ENCODE peak calls at places on chromosomes 2 and 18, in eight cellular contexts. P is Peyer's patch, F is neural progenitor cell, I is stomach, L is upper lobe of right lung, S is kidney, U is fibroblast of lung, Z is prostate gland. X is an unnamed sample.

GRCh38 chr18:74897971-74898657 is 300.4 kb downstream of the ZNF407 start:
- DNase-seq in F (no peak), I (no peak), L (no peak), U (peak; percentile 53), S (no peak), Z (no peak), P (no peak), X (no peak)

GRCh38 chr2:241898681-241899270 is 29.2 kb downstream of the RTP5 start:
- DNase-seq in F (no peak), P (peak; percentile 43), U (no peak), S (peak; percentile 78), I (peak; percentile 24), Z (no peak), L (peak; percentile 50), X (peak; percentile 70)

GRCh38 chr2:26382534-26382933 is 19.2 kb upstream of the DRC1 start:
- DNase-seq in P (no peak), S (no peak), U (no peak), L (no peak), Z (no peak), F (no peak), I (no peak), X (no peak)

GRCh38 chr2:188326669-188327301 is 35.1 kb downstream of the GULP1 start:
- DNase-seq in L (no peak), Z (no peak), F (no peak), U (peak; percentile 54), P (peak; percentile 75), S (no peak), I (no peak), X (no peak)

GRCh38 chr18:57627488-57627887 is 5.9 kb upstream of the NARS1 start:
- DNase-seq in L (no peak), P (no peak), U (peak; percentile 69), S (no peak), Z (no peak), I (no peak), F (no peak), X (no peak)

GRCh38 chr2:108184421-108184820 is 55.3 kb upstream of the SULT1C3 start:
- DNase-seq in I (no peak), Z (no peak), S (no peak), U (peak; percentile 4), P (peak; percentile 48), L (no peak), F (peak; percentile 42), X (no peak)

GRCh38 chr2:64987963-64988419 is 1.2 kb upstream of the SLC1A4 start:
- DNase-seq in S (no peak), F (no peak), U (no peak), P (no peak), Z (no peak), L (no peak), I (no peak), X (no peak)

GRCh38 chr2:165691615-165692014 is 102.4 kb downstream of the GALNT3 start:
- DNase-seq in U (peak; percentile 74), L (no peak), F (peak; percentile 79), Z (no peak), I (no peak), P (no peak), S (no peak), X (no peak)

GRCh38 chr2:223976635-223977226 is 19.5 kb downstream of the MRPL44 start:
- DNase-seq in L (no peak), P (no peak), U (peak; percentile 86), S (no peak), Z (no peak), I (no peak), F (no peak), X (no peak)

GRCh38 chr18:76688724-76689472 is 133.5 kb upstream of the ZNF236 start:
- DNase-seq in L (no peak), S (no peak), I (no peak), Z (no peak), P (no peak), F (no peak), U (no peak), X (no peak)

GRCh38 chr2:16466821-16467151 is 198.8 kb downstream of the CYRIA start:
- DNase-seq in U (no peak), Z (no peak), F (no peak), I (no peak), S (no peak), P (no peak), L (no peak), X (no peak)

GRCh38 chr18:2050702-2051201 is 520.6 kb downstream of the METTL4 start:
- DNase-seq in F (no peak), Z (no peak), U (peak; percentile 55), P (no peak), I (no peak), S (no peak), L (no peak), X (no peak)

GRCh38 chr2:63712748-63713147 is 124.0 kb downstream of the MDH1 start:
- DNase-seq in P (no peak), F (peak; percentile 13), L (no peak), I (no peak), Z (no peak), U (peak; percentile 5), S (no peak), X (no peak)

DNA sequence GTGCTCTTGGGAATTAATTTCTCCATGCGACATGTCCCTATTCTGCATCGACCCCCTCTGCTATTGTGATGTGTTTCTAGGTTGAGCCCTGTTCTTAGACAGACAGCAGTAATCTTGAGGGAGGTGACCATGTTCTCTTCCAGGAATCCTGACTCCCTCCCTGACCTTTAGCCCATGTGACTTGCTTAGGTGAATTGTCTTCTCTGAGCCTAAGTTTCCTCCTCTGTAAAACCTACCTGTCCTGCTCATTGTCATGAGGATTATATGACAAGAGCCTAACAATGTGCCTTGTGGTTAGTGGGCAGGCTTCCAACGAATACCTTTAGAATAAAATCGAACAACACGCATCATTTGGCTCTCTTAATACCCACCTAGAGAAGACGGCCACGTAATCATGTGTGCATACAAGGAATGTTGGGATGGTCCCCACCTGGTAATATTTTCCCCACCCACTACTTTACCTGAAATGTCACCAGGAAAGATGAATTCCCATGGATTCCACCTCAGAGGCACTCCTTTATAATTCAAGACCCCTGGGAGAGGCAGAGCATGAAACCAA is 59.8 kb downstream of the HAUS1 start:
- DNase-seq in Z (no peak), L (no peak), I (no peak), P (no peak), U (no peak), S (no peak), F (no peak), X (no peak)
- H3K27ac ChIP-seq in Z (no peak overlapping the region), L (no peak overlapping the region), I (no peak overlapping the region), P (no peak overlapping the region), U (no peak overlapping the region), S (no peak overlapping the region), F (no peak overlapping the region), X (no peak overlapping the region)

GRCh38 chr2:152483276-152483996 is 148.5 kb downstream of the FMNL2 start:
- DNase-seq in I (no peak), P (no peak), L (no peak), Z (no peak), U (no peak), S (no peak), F (no peak), X (no peak)

GRCh38 chr2:152488075-152488474 is 153.1 kb downstream of the FMNL2 start:
- DNase-seq in S (no peak), P (no peak), F (no peak), Z (no peak), U (no peak), L (no peak), I (no peak), X (no peak)

GRCh38 chr2:152489364-152489763 is 154.4 kb downstream of the FMNL2 start:
- DNase-seq in U (no peak), P (no peak), S (no peak), L (no peak), F (no peak), I (no peak), Z (no peak), X (no peak)

GRCh38 chr2:152486048-152486736 is 151.2 kb downstream of the FMNL2 start:
- DNase-seq in Z (peak; percentile 58), U (no peak), F (no peak), P (no peak), L (no peak), I (no peak), S (no peak), X (no peak)

DNA sequence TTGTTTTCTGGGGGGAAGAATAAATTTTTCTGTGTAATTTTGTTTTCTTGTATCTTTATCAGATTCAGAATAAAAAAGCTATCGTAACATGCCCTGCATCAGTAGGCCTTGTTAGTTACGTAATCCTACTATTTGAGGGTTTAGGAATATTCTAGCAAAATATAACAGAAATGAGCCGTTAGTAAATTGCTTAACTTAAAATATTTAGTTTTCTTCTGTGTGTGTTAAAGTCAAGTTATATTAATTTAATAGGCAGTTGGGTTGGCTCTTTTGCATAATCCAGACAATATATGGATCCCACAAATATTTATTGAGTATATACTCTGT is 151.7 kb downstream of the FMNL2 start:
- DNase-seq in U (no peak), I (no peak), P (no peak), F (no peak), L (no peak), S (no peak), Z (no peak), X (no peak)
- H3K4me3 ChIP-seq in U (no peak overlapping the region), I (no peak overlapping the region), P (no peak overlapping the region), F (no peak overlapping the region), L (no peak overlapping the region), S (peak overlapping the region; percentile 17), Z (no peak overlapping the region), X (no peak overlapping the region)

GRCh38 chr2:5913729-5914390 is 221.7 kb downstream of the SOX11 start:
- DNase-seq in Z (no peak), S (no peak), U (no peak), P (no peak), I (no peak), L (no peak), F (no peak), X (no peak)

GRCh38 chr2:5914831-5915611 is 222.8 kb downstream of the SOX11 start:
- DNase-seq in L (no peak), S (peak; percentile 29), P (no peak), U (peak; percentile 98), I (no peak), Z (no peak), F (peak; percentile 73), X (no peak)

GRCh38 chr2:5921081-5921642 is 229.0 kb downstream of the SOX11 start:
- DNase-seq in L (no peak), P (no peak), S (no peak), U (no peak), F (no peak), I (peak; percentile 43), Z (no peak), X (no peak)

GRCh38 chr2:5911801-5912200 is 219.6 kb downstream of the SOX11 start:
- DNase-seq in U (no peak), L (no peak), S (no peak), I (no peak), Z (no peak), F (no peak), P (no peak), X (no peak)

GRCh38 chr2:5915926-5916325 is 223.7 kb downstream of the SOX11 start:
- DNase-seq in S (no peak), U (peak; percentile 38), Z (no peak), I (peak; percentile 67), L (no peak), F (peak; percentile 48), P (no peak), X (no peak)
- TF ChIP-seq CTCF in S (no peak), U (no peak), Z (peak; percentile 24), I (peak; percentile 32), L (peak; percentile 45), F (peak; percentile 52), P (no peak), X (no peak)

DNA sequence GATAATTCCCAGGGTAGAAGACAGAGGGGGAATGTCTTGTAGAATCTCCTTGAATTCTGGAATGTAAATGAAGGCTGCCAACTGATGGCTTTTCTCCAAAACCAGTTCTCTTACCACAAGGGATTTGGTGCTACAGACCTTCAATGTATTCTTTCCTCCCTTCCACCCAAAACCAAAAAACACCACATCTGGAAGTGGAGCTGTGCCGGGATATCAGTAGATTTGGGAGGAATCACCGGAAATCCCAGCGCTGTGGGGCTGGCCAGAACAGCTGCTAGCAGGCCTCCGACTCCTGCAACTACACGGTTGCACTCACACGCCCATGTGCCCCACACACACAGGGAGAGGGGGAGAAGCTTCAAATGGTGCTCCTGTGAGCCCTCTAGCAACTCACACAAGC is 45.7 kb downstream of the RPL31 start:
- DNase-seq in F (no peak), L (no peak), P (peak; percentile 35), Z (no peak), I (no peak), S (no peak), U (no peak), X (no peak)
- H3K27ac ChIP-seq in F (no peak overlapping the region), L (no peak overlapping the region), P (no peak overlapping the region), Z (no peak overlapping the region), I (no peak overlapping the region), S (no peak overlapping the region), U (no peak overlapping the region), X (no peak overlapping the region)

X was measured in coronary artery.